ENCODE peak calls at places on chromosomes 7 and 10, in six cellular contexts. U is stomach, I is hepatocyte, A is vagina, E is aorta, K is BE2C. N is an unnamed sample. For H3K4me1 and H3K9me3, the result is how much of the 10 kb centered on the place peaks cover.

GRCh38 chr7:95478139-95479037 is 7.4 kb upstream of the ASB4 start:
- DNase-seq in I (peak), K (peak), E (no peak), U (no peak), A (no peak), N (no peak)

GRCh38 chr10:44564801-44565200 is 179.9 kb upstream of the CXCL12 start:
- DNase-seq in K (no peak), I (no peak), U (no peak), A (peak), E (no peak), N (no peak)

GRCh38 chr10:132100556-132101349 is 35.0 kb downstream of the JAKMIP3 start:
- DNase-seq in I (no peak), U (peak), K (no peak), E (no peak), A (peak), N (peak)

GRCh38 chr10:62076872-62077271 is 175.4 kb downstream of the ARID5B start:
- DNase-seq in I (no peak), K (no peak), U (no peak), A (no peak), E (no peak), N (no peak)

GRCh38 chr7:15780271-15780670 is 93.8 kb upstream of the MEOX2 start:
- DNase-seq in K (no peak), I (no peak), E (no peak), U (no peak), A (no peak), N (no peak)

GRCh38 chr10:86753056-86753455 is 3.4 kb upstream of the BMPR1A start:
- DNase-seq in K (no peak), U (no peak), A (no peak), E (no peak), I (no peak), N (no peak)

GRCh38 chr10:117253908-117254307 is 13.0 kb downstream of the SLC18A2 start:
- DNase-seq in U (peak), A (no peak), I (no peak), E (no peak), K (no peak), N (no peak)

GRCh38 chr10:127041561-127041960 is 136.3 kb downstream of the DOCK1 start:
- DNase-seq in A (no peak), U (no peak), K (no peak), E (no peak), I (no peak), N (no peak)

GRCh38 chr10:108352771-108353170 is 1188.3 kb upstream of the SORCS1 start:
- DNase-seq in A (no peak), U (no peak), E (no peak), I (no peak), K (no peak), N (no peak)

GRCh38 chr7:157299613-157300405 is 37.0 kb upstream of the DNAJB6 start:
- DNase-seq in K (no peak), A (peak), E (no peak), I (no peak), U (no peak), N (no peak)

GRCh38 chr10:59628965-59629364 is 80.7 kb downstream of the SLC16A9 start:
- DNase-seq in I (no peak), U (no peak), K (no peak), A (no peak), E (no peak), N (no peak)

GRCh38 chr10:49254556-49255318 is 44.2 kb upstream of the C10orf71 start:
- DNase-seq in U (no peak), K (no peak), E (no peak), I (no peak), A (no peak), N (no peak)

GRCh38 chr10:120940299-120940900 is 89.2 kb downstream of the WDR11 start:
- DNase-seq in U (no peak), E (no peak), K (no peak), I (peak), A (no peak), N (no peak)

GRCh38 chr7:134684165-134684564 is 37.5 kb downstream of the BPGM start:
- DNase-seq in I (no peak), E (no peak), K (no peak), U (no peak), A (no peak), N (no peak)

GRCh38 chr7:71612011-71612410 is 480.1 kb downstream of the GALNT17 start:
- DNase-seq in I (no peak), A (no peak), K (no peak), U (no peak), E (no peak), N (no peak)

GRCh38 chr7:46126901-46127300 is 205.8 kb upstream of the IGFBP3 start:
- DNase-seq in U (no peak), I (no peak), E (no peak), A (no peak), K (no peak), N (no peak)

GRCh38 chr7:32879460-32879859 is 12.1 kb downstream of the KBTBD2 start:
- DNase-seq in E (no peak), U (no peak), K (no peak), I (no peak), A (no peak), N (no peak)

GRCh38 chr7:18566829-18567228 is 71.3 kb downstream of the HDAC9 start:
- DNase-seq in E (no peak), K (no peak), I (no peak), U (no peak), A (no peak), N (no peak)

GRCh38 chr10:79941146-79941545 is 7.8 kb downstream of the SFTPD start:
- DNase-seq in U (no peak), I (no peak), K (no peak), E (no peak), A (no peak), N (no peak)

GRCh38 chr7:35252584-35252983 is 1.3 kb downstream of the TBX20 start:
- DNase-seq in U (no peak), I (no peak), A (no peak), E (no peak), K (no peak), N (no peak)

GRCh38 chr10:86966008-86966654 is 2.2 kb upstream of the ADIRF start:
- DNase-seq in E (no peak), A (no peak), U (peak), I (no peak), K (no peak), N (no peak)

GRCh38 chr10:10677479-10677878 is 340.2 kb upstream of the CELF2 start:
- DNase-seq in U (peak), E (peak), I (peak), K (peak), A (no peak), N (no peak)

GRCh38 chr7:23205861-23206510 is 24.1 kb downstream of the NUP42 start:
- DNase-seq in A (no peak), U (no peak), I (no peak), E (peak), K (no peak), N (peak)

GRCh38 chr7:137169282-137169698 is 174.2 kb downstream of the PTN start:
- DNase-seq in U (peak), E (no peak), A (peak), I (peak), K (peak), N (no peak)

GRCh38 chr10:121007264-121007663 is 156.1 kb downstream of the WDR11 start:
- DNase-seq in I (no peak), U (no peak), E (no peak), A (peak), K (no peak), N (no peak)

DNA sequence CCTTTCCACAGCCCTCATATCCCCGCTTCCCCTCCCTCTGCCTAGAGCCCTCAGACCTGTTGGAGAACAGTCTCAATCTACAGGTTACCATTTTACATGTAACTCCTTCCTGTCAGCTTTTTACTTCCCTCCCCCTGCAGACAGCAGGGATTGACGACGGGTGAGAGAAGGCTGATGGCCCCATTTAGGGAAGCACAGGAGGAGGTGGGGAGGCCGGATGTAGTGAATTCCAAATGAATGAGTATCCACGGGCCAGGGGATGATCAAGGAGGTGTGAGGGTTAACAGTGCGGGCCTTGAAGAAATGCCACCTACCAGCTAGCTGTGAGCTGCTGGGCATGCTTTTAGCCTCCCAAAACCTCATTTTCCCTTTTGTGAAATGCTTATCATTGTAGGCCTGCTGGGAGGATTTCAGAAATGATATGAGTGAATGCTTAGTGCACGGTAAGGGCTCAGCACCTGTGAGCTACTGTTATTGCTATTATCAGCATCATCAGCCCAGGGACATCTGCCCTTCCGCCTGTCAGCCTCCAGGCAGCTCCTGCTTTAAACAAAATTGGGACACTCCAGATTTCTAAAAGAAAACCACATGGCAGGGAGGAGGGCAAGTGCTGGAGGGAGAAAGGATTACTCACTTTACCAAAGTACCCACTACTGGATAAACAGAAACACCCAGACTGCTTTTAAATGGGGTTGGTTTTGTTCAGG is 6.5 kb upstream of the NANOS1 start:
- DNase-seq in K (peak), U (no peak), E (no peak), I (no peak), A (no peak), N (no peak)
- H3K4me1 ChIP-seq in K (under half), U (under half), E (under half), I (under half), A (under half), N (under half)

GRCh38 chr7:6530626-6531491 is 20.4 kb downstream of the GRID2IP start:
- DNase-seq in I (no peak), U (peak), A (no peak), E (no peak), K (no peak), N (no peak)
- H3K4me3 ChIP-seq in I (no peak), U (peak), A (peak), E (no peak), K (no peak), N (no peak)

GRCh38 chr10:666237-667012 is 23.0 kb downstream of the DIP2C start:
- DNase-seq in U (no peak), A (no peak), K (no peak), E (no peak), I (no peak), N (no peak)
- H3K9me3 ChIP-seq in U (under half), A (under half), K (under half), E (under half), I (under half), N (under half)

DNA sequence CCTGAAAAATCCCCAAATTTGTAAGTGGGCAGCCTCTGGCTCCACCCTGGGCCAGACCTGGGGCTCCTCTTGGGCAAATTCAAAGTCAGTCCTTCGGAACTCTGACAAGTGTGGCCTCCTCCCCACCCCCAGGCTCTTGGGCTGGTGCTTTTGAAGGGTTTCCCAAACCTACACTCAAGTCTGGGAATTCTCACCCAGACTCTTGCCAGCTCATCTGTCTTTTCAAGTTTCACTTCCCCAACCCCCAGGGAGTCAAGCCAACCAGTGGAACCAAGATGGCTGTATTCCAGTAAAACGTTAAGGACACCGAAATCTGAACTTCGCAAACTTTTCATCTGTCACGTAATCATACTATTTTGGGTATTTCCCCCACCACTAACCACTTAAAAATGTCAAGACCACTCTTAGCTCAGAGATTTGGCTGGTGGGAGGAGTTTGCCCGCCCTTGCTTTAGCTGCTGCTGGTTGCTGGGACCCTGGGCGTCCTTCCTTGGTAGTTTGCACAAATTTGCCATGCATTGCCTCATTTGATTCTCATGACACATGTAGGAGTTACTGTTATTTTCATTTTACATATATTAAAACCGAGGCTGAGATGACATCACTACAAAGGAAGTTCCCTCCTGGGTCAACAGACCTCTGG is 1.7 kb upstream of the MYO1G start:
- DNase-seq in I (no peak), U (no peak), K (no peak), E (peak), A (no peak), N (peak)
- H3K4me1 ChIP-seq in I (under half), U (under half), K (under half), E (under half), A (under half), N (under half)

GRCh38 chr10:104300736-104301292 is 31.8 kb downstream of the GSTO2 start:
- DNase-seq in K (peak), U (peak), E (peak), A (no peak), I (peak), N (no peak)
- H3K4me3 ChIP-seq in K (peak), U (no peak), E (no peak), A (no peak), I (no peak), N (no peak)

DNA sequence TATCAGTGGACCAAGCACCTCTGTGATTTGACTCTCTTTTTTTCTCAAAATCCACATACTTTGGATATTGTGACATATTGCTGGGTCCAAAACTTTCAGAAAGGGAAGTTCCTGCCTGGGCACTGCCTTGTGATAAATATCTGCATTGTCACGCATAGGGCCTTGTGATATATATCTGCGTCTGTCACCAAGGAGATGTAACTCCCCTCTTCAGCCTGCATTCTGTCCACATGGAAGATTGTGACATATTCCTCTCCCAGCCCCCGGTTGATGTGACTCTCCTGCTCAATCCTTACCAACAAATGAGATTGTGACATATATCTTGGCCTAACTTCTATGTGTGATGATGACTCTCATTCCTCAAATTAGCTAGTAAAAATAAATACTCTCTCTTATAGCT is 25.4 kb upstream of the ZNF107 start:
- DNase-seq in A (no peak), I (no peak), U (no peak), K (no peak), E (no peak), N (no peak)
- H3K9me3 ChIP-seq in A (under half), I (under half), U (under half), K (under half), E (under half), N (under half)